ENCODE peak calls at places on chromosomes 7 and 10, in five cellular contexts. P is OCI-LY7; Y is CD8-positive, alpha-beta memory T cell; M is heart right ventricle; T is GM12865. I is an unnamed sample.

GRCh38 chr10:63429280-63429679 is 36.5 kb downstream of the JMJD1C start:
- DNase-seq in P (no peak), Y (no peak), M (no peak), T (no peak), I (no peak)

GRCh38 chr7:127879436-127879835 is 151.8 kb downstream of the LRRC4 start:
- DNase-seq in P (no peak), Y (no peak), M (no peak), T (no peak), I (no peak)

GRCh38 chr10:1206101-1206500 is 149.9 kb downstream of the WDR37 start:
- DNase-seq in P (no peak), Y (no peak), M (no peak), T (no peak), I (no peak)

GRCh38 chr7:141113131-141113530 is 39.3 kb downstream of the TMEM178B start:
- DNase-seq in P (no peak), Y (no peak), M (no peak), T (no peak), I (no peak)

GRCh38 chr10:127016331-127016730 is 111.1 kb downstream of the DOCK1 start:
- DNase-seq in P (no peak), Y (no peak), M (no peak), T (no peak), I (no peak)

GRCh38 chr10:78995977-78996355 is 72.8 kb upstream of the ZMIZ1 start:
- DNase-seq in P (peak), Y (no peak), M (no peak), T (no peak), I (no peak)

GRCh38 chr10:3773465-3774017 is 11.5 kb downstream of the KLF6 start:
- DNase-seq in P (no peak), Y (no peak), M (no peak), T (no peak), I (no peak)

GRCh38 chr10:120503695-120504094 is 46.7 kb downstream of the PLPP4 start:
- DNase-seq in P (no peak), Y (no peak), M (no peak), T (peak), I (no peak)

GRCh38 chr10:43124094-43124521 is 14.1 kb upstream of the CSGALNACT2 start:
- DNase-seq in P (no peak), Y (no peak), M (no peak), T (no peak), I (no peak)

GRCh38 chr7:23298141-23298851 is 843 bp upstream of the MALSU1 start:
- DNase-seq in P (no peak), Y (no peak), M (peak), T (no peak), I (no peak)

GRCh38 chr7:158164101-158165095 is 423.2 kb downstream of the PTPRN2 start:
- DNase-seq in P (no peak), Y (no peak), M (no peak), T (no peak), I (no peak)

GRCh38 chr7:138091073-138091472 is 14.8 kb downstream of the AKR1D1 start:
- DNase-seq in P (no peak), Y (no peak), M (no peak), T (peak), I (no peak)

GRCh38 chr7:132516042-132516840 is 60.0 kb downstream of the PLXNA4 start:
- DNase-seq in P (no peak), Y (no peak), M (peak), T (no peak), I (no peak)

GRCh38 chr7:32890010-32890552 is 1.5 kb downstream of the KBTBD2 start:
- DNase-seq in P (peak), Y (no peak), M (no peak), T (peak), I (no peak)

GRCh38 chr10:5532618-5533097 is 7.9 kb downstream of the CALML3 start:
- DNase-seq in P (no peak), Y (no peak), M (no peak), T (no peak), I (no peak)

GRCh38 chr10:103231047-103231551 is 14.6 kb upstream of the RPEL1 start:
- DNase-seq in P (no peak), Y (no peak), M (peak), T (no peak), I (no peak)

GRCh38 chr7:110803602-110804143 is 287.3 kb upstream of the LRRN3 start:
- DNase-seq in P (no peak), Y (no peak), M (no peak), T (no peak), I (no peak)

GRCh38 chr7:63012633-63013183 is 985.9 kb upstream of the ZNF722 start:
- DNase-seq in P (no peak), Y (no peak), M (no peak), T (no peak), I (no peak)

GRCh38 chr7:2687881-2688318 is at the start of gene AMZ1:
- DNase-seq in P (no peak), Y (no peak), M (no peak), T (no peak), I (no peak)

GRCh38 chr10:33211123-33211878 is 123.2 kb downstream of the NRP1 start:
- DNase-seq in P (no peak), Y (no peak), M (no peak), T (peak), I (no peak)

GRCh38 chr7:94345907-94346306 is 48.8 kb upstream of the COL1A2 start:
- DNase-seq in P (no peak), Y (no peak), M (no peak), T (no peak), I (no peak)

GRCh38 chr10:124035928-124036558 is 57.4 kb downstream of the CHST15 start:
- DNase-seq in P (peak), Y (no peak), M (no peak), T (peak), I (no peak)

GRCh38 chr10:110783509-110784103 is 88.1 kb upstream of the PDCD4 start:
- DNase-seq in P (no peak), Y (peak), M (no peak), T (no peak), I (no peak)

GRCh38 chr10:132626019-132626760 is 88.6 kb downstream of the INPP5A start:
- DNase-seq in P (no peak), Y (no peak), M (no peak), T (no peak), I (no peak)

GRCh38 chr10:113127285-113128283 is 177.5 kb downstream of the TCF7L2 start:
- DNase-seq in P (no peak), Y (no peak), M (no peak), T (no peak), I (no peak)

GRCh38 chr10:122181901-122182799 is 88.9 kb upstream of the BTBD16 start:
- DNase-seq in P (no peak), Y (no peak), M (no peak), T (no peak), I (no peak)

GRCh38 chr7:134034652-134035051 is 92.5 kb upstream of the LRGUK start:
- DNase-seq in P (no peak), Y (no peak), M (no peak), T (no peak), I (no peak)

GRCh38 chr10:114070710-114071109 is 27.0 kb downstream of the ADRB1 start:
- DNase-seq in P (no peak), Y (no peak), M (no peak), T (peak), I (peak)

GRCh38 chr10:14386202-14386593 is 55.5 kb upstream of the FRMD4A start:
- DNase-seq in P (no peak), Y (no peak), M (no peak), T (peak), I (no peak)

GRCh38 chr7:82105463-82105862 is 335.6 kb upstream of the HGF start:
- DNase-seq in P (no peak), Y (no peak), M (no peak), T (no peak), I (no peak)

GRCh38 chr7:55476852-55477780 is 95.2 kb downstream of the VOPP1 start:
- DNase-seq in P (no peak), Y (no peak), M (no peak), T (no peak), I (no peak)

GRCh38 chr10:130418731-130419130 is 282.5 kb downstream of the GLRX3 start:
- DNase-seq in P (no peak), Y (no peak), M (no peak), T (no peak), I (no peak)

GRCh38 chr10:65355141-65355680 is 1570.6 kb upstream of the LRRTM3 start:
- DNase-seq in P (no peak), Y (no peak), M (no peak), T (no peak), I (no peak)

GRCh38 chr7:18580945-18581344 is 85.4 kb downstream of the HDAC9 start:
- DNase-seq in P (no peak), Y (no peak), M (no peak), T (no peak), I (no peak)

GRCh38 chr7:151028131-151028947 is at the start of gene ABCB8:
- DNase-seq in P (peak), Y (peak), M (peak), T (peak), I (peak)

GRCh38 chr7:151024435-151025056 is at the start of gene ATG9B:
- DNase-seq in P (no peak), Y (no peak), M (no peak), T (no peak), I (no peak)

GRCh38 chr7:151023211-151023610 is 1.1 kb downstream of the ATG9B start:
- DNase-seq in P (no peak), Y (no peak), M (no peak), T (no peak), I (no peak)

GRCh38 chr7:151028948-151029501 is 775 bp downstream of the ABCB8 start:
- DNase-seq in P (no peak), Y (no peak), M (no peak), T (no peak), I (no peak)

GRCh38 chr7:151025924-151026671 is 1.8 kb upstream of the ATG9B start:
- DNase-seq in P (no peak), Y (no peak), M (no peak), T (no peak), I (no peak)
- H3K4me3 ChIP-seq in P (no peak), Y (no peak), M (no peak), T (no peak), I (no peak)

GRCh38 chr10:72292223-72292691 is 18.5 kb downstream of the DDIT4 start:
- DNase-seq in P (no peak), Y (no peak), M (no peak), T (peak), I (no peak)
- H3K4me3 ChIP-seq in P (no peak), Y (no peak), M (no peak), T (no peak), I (no peak)

DNA sequence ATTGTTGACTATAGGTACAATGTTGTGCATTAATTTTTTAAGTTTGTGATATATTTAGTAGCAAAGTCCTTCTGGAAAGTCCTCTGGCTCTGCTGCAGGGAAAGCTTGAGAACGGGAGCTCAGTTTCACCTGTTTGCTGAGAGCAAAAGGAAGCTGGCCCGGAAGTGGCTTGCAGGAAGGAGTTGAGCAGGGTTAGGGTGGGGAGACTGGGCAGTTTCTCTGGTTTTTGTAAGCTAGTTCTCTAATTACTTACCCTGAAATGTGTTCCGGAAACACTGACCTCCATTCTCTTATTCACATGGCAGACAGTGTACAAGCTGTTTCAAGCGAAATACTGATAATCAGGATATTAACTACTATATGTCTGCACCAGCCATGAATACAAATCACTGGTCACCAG is 22.3 kb downstream of the MAP3K8 start:
- DNase-seq in P (peak), Y (peak), M (no peak), T (peak), I (peak)
- H3K4me3 ChIP-seq in P (peak), Y (peak), M (peak), T (no peak), I (peak)

GRCh38 chr7:7182156-7183060 is at the start of gene C1GALT1:
- DNase-seq in P (peak), Y (peak), M (peak), T (peak), I (peak)

GRCh38 chr7:7178906-7179305 is 3.4 kb upstream of the C1GALT1 start:
- DNase-seq in P (no peak), Y (no peak), M (no peak), T (no peak), I (no peak)

GRCh38 chr7:7181519-7182155 is 707 bp upstream of the C1GALT1 start:
- DNase-seq in P (peak), Y (no peak), M (peak), T (peak), I (peak)

GRCh38 chr7:7183061-7183832 is 903 bp downstream of the C1GALT1 start:
- DNase-seq in P (peak), Y (no peak), M (no peak), T (peak), I (no peak)

DNA sequence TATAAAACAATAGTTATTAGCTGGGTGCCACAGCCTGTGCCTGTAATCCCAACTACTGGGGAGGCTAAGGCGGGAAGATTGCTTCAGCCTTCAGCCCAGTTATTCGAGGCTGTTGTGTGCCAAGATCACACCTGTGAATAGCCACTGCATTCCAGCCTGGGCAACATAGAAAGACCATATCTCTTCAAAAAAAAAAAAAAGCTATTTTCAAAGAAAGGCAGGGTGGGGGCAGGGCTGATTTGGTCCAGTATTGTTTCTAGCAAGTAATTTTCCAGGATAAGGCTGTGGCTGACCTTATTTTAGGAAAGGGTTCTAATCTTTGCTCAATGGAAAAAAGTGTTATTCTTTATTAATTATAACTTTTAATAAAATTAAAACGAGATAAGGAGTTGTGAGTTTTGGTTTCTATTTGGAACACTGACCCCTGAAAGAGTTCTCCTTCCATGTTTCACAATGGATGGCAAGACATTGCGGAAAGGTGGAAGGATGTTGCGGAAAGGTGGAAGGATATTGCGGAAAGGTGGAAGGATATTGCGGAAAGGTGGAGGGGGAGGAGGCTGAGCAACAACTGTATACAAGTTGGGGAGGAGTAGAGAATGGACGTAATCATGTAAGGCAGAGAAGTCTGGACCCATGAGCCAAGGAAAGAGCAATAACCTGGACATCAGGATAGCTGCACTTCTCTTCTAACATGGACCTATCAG is 1.5 kb upstream of the C1GALT1 start:
- DNase-seq in P (no peak), Y (no peak), M (no peak), T (no peak), I (no peak)
- H3K4me3 ChIP-seq in P (peak), Y (peak), M (peak), T (peak), I (peak)

GRCh38 chr7:42174391-42174848 is 62.6 kb downstream of the GLI3 start:
- DNase-seq in P (no peak), Y (no peak), M (no peak), T (no peak), I (no peak)
- H3K4me3 ChIP-seq in P (no peak), Y (no peak), M (no peak), T (no peak), I (no peak)

GRCh38 chr10:61905837-61906236 is 4.3 kb downstream of the ARID5B start:
- DNase-seq in P (no peak), Y (no peak), M (no peak), T (no peak), I (no peak)

GRCh38 chr10:61907587-61907986 is 6.1 kb downstream of the ARID5B start:
- DNase-seq in P (no peak), Y (no peak), M (no peak), T (no peak), I (no peak)

GRCh38 chr10:61905446-61905725 is 3.9 kb downstream of the ARID5B start:
- DNase-seq in P (no peak), Y (no peak), M (no peak), T (no peak), I (no peak)

GRCh38 chr10:61907011-61907410 is 5.5 kb downstream of the ARID5B start:
- DNase-seq in P (no peak), Y (no peak), M (no peak), T (no peak), I (no peak)

GRCh38 chr10:61906502-61906901 is 5.0 kb downstream of the ARID5B start:
- DNase-seq in P (no peak), Y (no peak), M (no peak), T (no peak), I (no peak)
- H3K4me3 ChIP-seq in P (no peak), Y (no peak), M (no peak), T (no peak), I (no peak)

DNA sequence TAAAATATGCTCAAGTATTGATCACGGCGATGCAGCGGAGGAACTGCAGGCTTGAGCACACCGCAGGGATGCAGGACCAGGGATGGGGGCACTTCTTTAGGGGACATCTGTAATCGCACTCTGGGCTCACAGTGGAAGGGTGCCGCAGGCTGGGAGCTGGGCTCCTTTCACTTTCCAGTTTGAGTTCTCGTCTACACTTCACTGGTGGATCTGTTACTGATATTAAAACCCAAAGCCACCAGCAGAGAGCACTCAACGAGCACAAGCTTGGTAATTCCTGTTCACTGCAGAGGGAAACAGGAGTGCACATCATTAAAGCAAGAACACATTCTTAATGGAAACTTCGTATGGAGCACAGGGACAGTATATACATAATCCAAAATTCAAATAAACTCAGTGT is 91.3 kb downstream of the PARD3 start:
- DNase-seq in P (no peak), Y (no peak), M (peak), T (peak), I (peak)
- H3K4me3 ChIP-seq in P (no peak), Y (no peak), M (no peak), T (no peak), I (no peak)

GRCh38 chr10:125156196-125156595 is 4.2 kb downstream of the CTBP2 start:
- DNase-seq in P (no peak), Y (no peak), M (no peak), T (no peak), I (no peak)
- H3K4me3 ChIP-seq in P (no peak), Y (no peak), M (no peak), T (no peak), I (no peak)

DNA sequence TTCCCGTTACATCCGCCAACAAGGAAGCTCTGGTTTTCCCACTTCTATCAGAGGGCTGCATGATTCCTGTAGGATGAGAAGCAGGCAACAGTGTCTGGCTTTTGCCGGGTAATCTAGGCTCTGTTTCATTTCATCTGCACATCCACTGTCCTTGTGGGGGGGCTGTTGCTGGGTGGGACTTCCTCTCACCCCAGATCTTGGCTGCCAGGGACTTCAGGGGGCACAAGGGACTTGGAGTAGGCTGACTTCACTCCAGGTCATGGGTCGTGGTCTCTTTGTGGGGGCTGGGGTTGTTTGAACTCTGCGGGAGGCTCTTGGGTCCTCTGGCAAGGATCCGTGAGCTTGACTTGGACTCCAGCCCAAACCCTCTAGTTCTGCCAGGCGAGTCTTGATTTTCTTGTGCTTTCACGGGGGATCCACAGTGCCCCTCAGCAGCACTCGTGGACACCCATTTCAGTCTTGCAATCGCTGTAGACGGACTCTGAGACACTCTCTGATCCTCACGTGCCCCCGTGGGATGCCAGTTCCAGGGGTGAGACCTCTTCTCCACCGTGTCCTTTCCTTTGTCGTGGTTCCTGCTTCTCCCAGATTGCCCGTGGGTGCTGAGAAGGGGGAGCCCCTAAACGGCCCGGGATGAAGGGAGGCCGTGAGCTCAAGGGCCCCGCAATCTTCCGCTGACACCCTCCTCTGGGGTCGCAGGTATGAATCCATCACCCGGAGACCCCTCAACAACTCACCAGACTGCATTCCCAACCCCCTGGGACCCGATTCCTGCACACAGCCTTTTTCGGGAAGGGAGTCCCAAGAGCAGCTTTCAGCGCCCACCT is 21.4 kb upstream of the ZNF273 start:
- DNase-seq in P (no peak), Y (no peak), M (no peak), T (no peak), I (no peak)
- H3K4me3 ChIP-seq in P (no peak), Y (no peak), M (peak), T (no peak), I (no peak)

DNA sequence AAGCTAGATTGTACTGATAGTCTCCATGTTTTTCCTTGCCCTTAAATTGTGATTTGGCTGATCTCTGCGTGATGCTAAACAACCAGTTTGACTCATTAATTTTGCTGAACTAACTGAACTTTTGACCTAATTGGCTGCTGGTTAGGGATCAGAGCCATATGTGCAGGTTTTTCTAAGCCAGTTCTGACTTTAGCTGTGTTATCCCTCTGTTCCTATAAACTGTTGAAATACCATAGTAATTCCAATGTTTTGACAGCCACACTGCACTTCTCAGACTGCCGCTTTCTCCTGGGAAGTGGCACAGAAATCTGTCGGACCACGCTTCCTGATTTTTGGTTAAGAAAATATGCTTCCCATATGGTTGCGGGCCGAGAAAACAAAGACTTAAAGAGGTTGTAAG is 42.2 kb downstream of the TBXAS1 start:
- DNase-seq in P (no peak), Y (no peak), M (no peak), T (no peak), I (no peak)
- H3K4me3 ChIP-seq in P (no peak), Y (no peak), M (no peak), T (no peak), I (no peak)